ENCODE peak calls at places on chromosome 18, in four cellular contexts. One of them, this sample, is unnamed. For H3K9me3, the result is how much of the 10 kb centered on the place peaks cover.

GRCh38 chr18:7325126-7325430 is 94.2 kb downstream of the LRRC30 start:
- DNase-seq in upper lobe of right lung: no peak
- DNase-seq in CD8-positive, alpha-beta T cell: no peak
- DNase-seq in gastrocnemius medialis: no peak
- DNase-seq in this sample: no peak

GRCh38 chr18:66548747-66549146 is 55.1 kb downstream of the CDH19 start:
- DNase-seq in upper lobe of right lung: no peak
- DNase-seq in CD8-positive, alpha-beta T cell: no peak
- DNase-seq in gastrocnemius medialis: no peak
- DNase-seq in this sample: no peak

GRCh38 chr18:79378416-79379250 is 17.1 kb upstream of the NFATC1 start:
- DNase-seq in gastrocnemius medialis: peak
- DNase-seq in CD8-positive, alpha-beta T cell: peak
- DNase-seq in upper lobe of right lung: peak
- DNase-seq in this sample: peak

GRCh38 chr18:48045744-48046143 is 115.3 kb upstream of the SMAD2 start:
- DNase-seq in CD8-positive, alpha-beta T cell: no peak
- DNase-seq in upper lobe of right lung: no peak
- DNase-seq in gastrocnemius medialis: no peak
- DNase-seq in this sample: no peak

GRCh38 chr18:52570975-52571374 is 231.0 kb downstream of the DCC start:
- DNase-seq in gastrocnemius medialis: no peak
- DNase-seq in CD8-positive, alpha-beta T cell: no peak
- DNase-seq in upper lobe of right lung: no peak
- DNase-seq in this sample: no peak

GRCh38 chr18:45627204-45627526 is 11.9 kb downstream of the SLC14A2 start:
- DNase-seq in CD8-positive, alpha-beta T cell: no peak
- DNase-seq in gastrocnemius medialis: no peak
- DNase-seq in upper lobe of right lung: no peak
- DNase-seq in this sample: no peak

GRCh38 chr18:23225518-23225917 is 90.2 kb downstream of the CABLES1 start:
- DNase-seq in gastrocnemius medialis: peak
- DNase-seq in CD8-positive, alpha-beta T cell: no peak
- DNase-seq in upper lobe of right lung: no peak
- DNase-seq in this sample: no peak

GRCh38 chr18:48788378-48788777 is 162.4 kb downstream of the SMAD7 start:
- DNase-seq in gastrocnemius medialis: peak
- DNase-seq in upper lobe of right lung: no peak
- DNase-seq in CD8-positive, alpha-beta T cell: no peak
- DNase-seq in this sample: no peak

GRCh38 chr18:50273203-50274043 is 7.1 kb upstream of the CFAP53 start:
- DNase-seq in upper lobe of right lung: no peak
- DNase-seq in gastrocnemius medialis: no peak
- DNase-seq in CD8-positive, alpha-beta T cell: no peak
- DNase-seq in this sample: no peak

GRCh38 chr18:75137346-75137877 is 71.5 kb downstream of the PTGR3 start:
- DNase-seq in CD8-positive, alpha-beta T cell: no peak
- DNase-seq in gastrocnemius medialis: no peak
- DNase-seq in upper lobe of right lung: no peak
- DNase-seq in this sample: no peak

GRCh38 chr18:36636237-36636792 is 192.5 kb downstream of the TPGS2 start:
- DNase-seq in upper lobe of right lung: no peak
- DNase-seq in CD8-positive, alpha-beta T cell: no peak
- DNase-seq in gastrocnemius medialis: no peak
- DNase-seq in this sample: no peak

GRCh38 chr18:46407471-46408166 is 249.4 kb downstream of the LOXHD1 start:
- DNase-seq in gastrocnemius medialis: peak
- DNase-seq in CD8-positive, alpha-beta T cell: no peak
- DNase-seq in upper lobe of right lung: no peak
- DNase-seq in this sample: peak

GRCh38 chr18:27276479-27276878 is 91.4 kb upstream of the CHST9 start:
- DNase-seq in CD8-positive, alpha-beta T cell: no peak
- DNase-seq in upper lobe of right lung: no peak
- DNase-seq in gastrocnemius medialis: no peak
- DNase-seq in this sample: no peak

DNA sequence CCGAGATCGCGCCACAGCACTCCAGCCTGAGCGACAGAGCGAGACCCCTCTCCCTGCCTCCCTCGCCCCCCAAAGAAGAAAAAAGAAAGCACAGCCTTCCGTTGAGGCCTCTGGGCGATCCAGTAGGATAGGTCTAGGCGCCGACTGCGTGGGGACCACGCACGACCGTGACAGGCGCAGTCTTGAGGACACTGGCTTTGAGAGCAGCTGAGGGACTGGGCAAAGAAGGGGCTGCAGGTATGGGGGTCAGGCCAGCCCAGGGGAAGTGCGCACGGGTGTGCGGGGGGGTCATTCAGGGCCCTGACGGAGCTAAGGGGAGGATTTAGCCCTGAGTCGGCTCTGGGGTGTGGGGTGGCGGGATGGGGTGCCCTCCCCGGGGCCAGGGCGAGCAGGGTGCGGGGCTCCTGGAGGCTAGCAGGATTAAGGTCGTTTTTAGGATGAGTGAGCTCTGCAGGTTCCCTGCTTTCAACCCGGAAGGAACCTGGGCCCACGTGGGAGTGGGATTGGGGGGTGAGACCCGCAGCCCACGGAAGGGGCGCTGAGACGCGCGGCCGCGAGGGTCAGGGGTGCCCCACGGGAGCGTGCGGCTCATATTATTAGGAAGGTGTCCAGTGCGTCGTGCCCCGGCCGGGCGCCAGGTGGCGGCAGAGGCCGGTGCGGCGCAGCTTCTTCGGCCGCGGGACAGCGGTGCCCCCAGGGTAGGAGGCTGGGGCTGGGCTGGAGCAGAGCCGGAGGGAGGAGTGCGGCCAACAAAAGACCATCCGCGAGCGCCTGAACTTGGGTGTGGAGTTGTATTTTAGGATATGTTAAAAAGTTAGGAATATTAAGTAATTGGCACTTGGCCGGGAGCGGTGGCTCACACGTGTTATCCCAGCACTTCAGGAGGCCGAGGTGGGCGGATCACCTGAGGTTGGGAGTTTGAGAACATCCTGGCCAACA is 20.5 kb upstream of the ZNF236 start:
- DNase-seq in CD8-positive, alpha-beta T cell: peak
- DNase-seq in gastrocnemius medialis: peak
- DNase-seq in upper lobe of right lung: peak
- DNase-seq in this sample: peak
- TF ChIP-seq CTCF in CD8-positive, alpha-beta T cell: peak
- TF ChIP-seq CTCF in gastrocnemius medialis: peak
- TF ChIP-seq CTCF in upper lobe of right lung: peak
- TF ChIP-seq CTCF in this sample: peak

DNA sequence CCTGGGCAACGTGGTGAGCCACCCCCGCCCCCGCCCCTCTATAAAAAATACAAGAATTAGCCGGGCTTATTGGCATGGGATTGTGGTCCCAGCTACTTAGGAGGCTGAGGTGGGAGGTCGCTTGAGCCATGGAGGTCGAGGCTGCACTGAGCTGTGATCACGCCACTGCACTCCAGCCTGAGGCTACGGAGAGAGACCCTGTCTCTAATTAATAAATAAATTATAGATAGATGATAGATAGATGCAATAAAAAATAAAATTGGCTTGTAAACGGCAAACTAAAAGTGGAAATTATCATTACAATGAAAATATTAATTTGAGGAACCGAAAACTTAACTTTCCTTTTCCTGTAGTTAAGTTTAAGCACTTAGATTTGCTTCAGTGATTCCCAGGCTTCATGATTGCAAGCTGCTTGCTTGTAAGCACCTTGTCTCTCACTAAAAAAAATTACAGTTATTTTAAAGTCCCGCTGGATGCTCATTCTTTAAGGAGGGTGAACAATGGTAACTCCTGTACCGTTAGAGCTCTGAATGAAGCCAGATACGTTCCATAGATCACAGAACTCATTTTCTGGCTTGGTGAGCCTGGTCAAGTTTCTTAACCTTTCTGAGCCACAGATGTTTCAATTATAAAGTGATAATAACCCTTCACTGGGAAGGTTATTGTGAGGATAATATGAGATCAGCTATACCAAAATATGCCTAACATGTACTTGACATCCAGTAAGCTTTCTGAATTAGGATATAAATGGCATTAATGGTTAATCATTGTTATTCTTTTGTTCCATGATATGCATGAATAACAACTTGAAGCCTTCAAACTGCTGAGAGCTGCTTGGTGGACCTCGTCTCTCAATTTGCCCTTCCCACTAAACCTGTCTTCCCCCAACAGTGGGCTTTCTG is 9.4 kb upstream of the NARS1 start:
- DNase-seq in CD8-positive, alpha-beta T cell: no peak
- DNase-seq in gastrocnemius medialis: no peak
- DNase-seq in upper lobe of right lung: no peak
- DNase-seq in this sample: no peak
- H3K4me3 ChIP-seq in CD8-positive, alpha-beta T cell: peak
- H3K4me3 ChIP-seq in gastrocnemius medialis: peak
- H3K4me3 ChIP-seq in upper lobe of right lung: peak
- H3K4me3 ChIP-seq in this sample: peak

GRCh38 chr18:76336241-76336640 is 158.8 kb downstream of the ZNF516 start:
- DNase-seq in upper lobe of right lung: no peak
- DNase-seq in CD8-positive, alpha-beta T cell: no peak
- DNase-seq in gastrocnemius medialis: no peak
- DNase-seq in this sample: no peak
- H3K9me3 ChIP-seq in upper lobe of right lung: under half
- H3K9me3 ChIP-seq in CD8-positive, alpha-beta T cell: under half
- H3K9me3 ChIP-seq in gastrocnemius medialis: under half
- H3K9me3 ChIP-seq in this sample: under half

GRCh38 chr18:31079973-31080372 is 22.2 kb downstream of the DSC2 start:
- DNase-seq in upper lobe of right lung: no peak
- DNase-seq in gastrocnemius medialis: no peak
- DNase-seq in CD8-positive, alpha-beta T cell: no peak
- DNase-seq in this sample: no peak
- TF ChIP-seq CTCF in upper lobe of right lung: no peak
- TF ChIP-seq CTCF in gastrocnemius medialis: no peak
- TF ChIP-seq CTCF in CD8-positive, alpha-beta T cell: no peak
- TF ChIP-seq CTCF in this sample: no peak

GRCh38 chr18:56021814-56022205 is 433.8 kb upstream of the TCF4 start:
- DNase-seq in upper lobe of right lung: no peak
- DNase-seq in gastrocnemius medialis: no peak
- DNase-seq in CD8-positive, alpha-beta T cell: no peak
- DNase-seq in this sample: no peak

GRCh38 chr18:56019156-56019555 is 431.2 kb upstream of the TCF4 start:
- DNase-seq in upper lobe of right lung: no peak
- DNase-seq in CD8-positive, alpha-beta T cell: no peak
- DNase-seq in gastrocnemius medialis: no peak
- DNase-seq in this sample: no peak

GRCh38 chr18:56021136-56021813 is 433.3 kb upstream of the TCF4 start:
- DNase-seq in upper lobe of right lung: no peak
- DNase-seq in gastrocnemius medialis: no peak
- DNase-seq in CD8-positive, alpha-beta T cell: no peak
- DNase-seq in this sample: no peak

GRCh38 chr18:56019908-56020307 is 431.9 kb upstream of the TCF4 start:
- DNase-seq in gastrocnemius medialis: no peak
- DNase-seq in CD8-positive, alpha-beta T cell: no peak
- DNase-seq in upper lobe of right lung: no peak
- DNase-seq in this sample: no peak
- H3K4me3 ChIP-seq in gastrocnemius medialis: no peak
- H3K4me3 ChIP-seq in CD8-positive, alpha-beta T cell: no peak
- H3K4me3 ChIP-seq in upper lobe of right lung: no peak
- H3K4me3 ChIP-seq in this sample: no peak